ENCODE peak calls at places on chromosome 2, in eight cellular contexts. Q, O, W, J, A, D, B and H are unnamed samples.

GRCh38 chr2:53129851-53130250 is 637.8 kb upstream of the CHAC2 start:
- DNase-seq in Q (no peak), A (no peak), J (no peak), W (no peak), D (no peak), O (no peak), B (no peak), H (no peak)

GRCh38 chr2:30683240-30683956 is 123.8 kb downstream of the CAPN13 start:
- DNase-seq in W (no peak), J (no peak), D (no peak), A (no peak), B (no peak), O (no peak), Q (no peak), H (no peak)

GRCh38 chr2:232714969-232715368 is 17.8 kb downstream of the GIGYF2 start:
- DNase-seq in A (no peak), W (no peak), D (no peak), O (no peak), J (no peak), B (no peak), Q (no peak), H (no peak)

GRCh38 chr2:200703132-200703925 is 108.4 kb upstream of the BZW1 start:
- DNase-seq in J (no peak), D (no peak), B (peak; percentile 42), Q (no peak), A (peak; percentile 47), O (no peak), W (no peak), H (peak; percentile 23)

GRCh38 chr2:20563251-20563650 is 87.6 kb downstream of the HS1BP3 start:
- DNase-seq in A (no peak), D (no peak), J (no peak), O (no peak), W (no peak), B (no peak), Q (no peak), H (no peak)

GRCh38 chr2:68190991-68191731 is 33.5 kb downstream of the PNO1 start:
- DNase-seq in D (no peak), W (no peak), O (no peak), J (no peak), Q (no peak), B (no peak), A (no peak), H (no peak)

GRCh38 chr2:78780321-78780720 is 245.2 kb upstream of the REG3G start:
- DNase-seq in Q (no peak), J (no peak), D (no peak), A (peak; percentile 33), B (no peak), O (no peak), W (no peak), H (no peak)

GRCh38 chr2:46171441-46171953 is 125.7 kb upstream of the EPAS1 start:
- DNase-seq in O (no peak), D (no peak), Q (no peak), A (no peak), B (no peak), W (no peak), J (no peak), H (no peak)

GRCh38 chr2:16127958-16128357 is 187.6 kb downstream of the MYCN start:
- DNase-seq in B (no peak), O (no peak), J (no peak), A (no peak), Q (no peak), D (no peak), W (no peak), H (no peak)

GRCh38 chr2:71282493-71282892 is 49.1 kb upstream of the ZNF638 start:
- DNase-seq in W (no peak), Q (no peak), J (no peak), A (no peak), B (no peak), D (no peak), O (no peak), H (no peak)

GRCh38 chr2:23791030-23791429 is 135.9 kb downstream of the ATAD2B start:
- DNase-seq in B (no peak), A (no peak), Q (no peak), W (no peak), D (no peak), O (no peak), J (no peak), H (peak; percentile 14)

GRCh38 chr2:232749331-232749730 is 27.0 kb downstream of the KCNJ13 start:
- DNase-seq in Q (no peak), O (no peak), D (no peak), A (no peak), B (no peak), W (no peak), J (no peak), H (no peak)

GRCh38 chr2:61900246-61900645 is 5.2 kb upstream of the COMMD1 start:
- DNase-seq in Q (no peak), B (no peak), D (no peak), O (no peak), J (no peak), W (no peak), A (no peak), H (no peak)

GRCh38 chr2:235394278-235394828 is 99.5 kb upstream of the AGAP1 start:
- DNase-seq in D (no peak), J (no peak), O (no peak), W (no peak), Q (no peak), B (no peak), A (no peak), H (no peak)

GRCh38 chr2:182946949-182947348 is 80.5 kb upstream of the FRZB start:
- DNase-seq in O (no peak), B (no peak), W (no peak), J (no peak), Q (no peak), A (no peak), D (no peak), H (no peak)

DNA sequence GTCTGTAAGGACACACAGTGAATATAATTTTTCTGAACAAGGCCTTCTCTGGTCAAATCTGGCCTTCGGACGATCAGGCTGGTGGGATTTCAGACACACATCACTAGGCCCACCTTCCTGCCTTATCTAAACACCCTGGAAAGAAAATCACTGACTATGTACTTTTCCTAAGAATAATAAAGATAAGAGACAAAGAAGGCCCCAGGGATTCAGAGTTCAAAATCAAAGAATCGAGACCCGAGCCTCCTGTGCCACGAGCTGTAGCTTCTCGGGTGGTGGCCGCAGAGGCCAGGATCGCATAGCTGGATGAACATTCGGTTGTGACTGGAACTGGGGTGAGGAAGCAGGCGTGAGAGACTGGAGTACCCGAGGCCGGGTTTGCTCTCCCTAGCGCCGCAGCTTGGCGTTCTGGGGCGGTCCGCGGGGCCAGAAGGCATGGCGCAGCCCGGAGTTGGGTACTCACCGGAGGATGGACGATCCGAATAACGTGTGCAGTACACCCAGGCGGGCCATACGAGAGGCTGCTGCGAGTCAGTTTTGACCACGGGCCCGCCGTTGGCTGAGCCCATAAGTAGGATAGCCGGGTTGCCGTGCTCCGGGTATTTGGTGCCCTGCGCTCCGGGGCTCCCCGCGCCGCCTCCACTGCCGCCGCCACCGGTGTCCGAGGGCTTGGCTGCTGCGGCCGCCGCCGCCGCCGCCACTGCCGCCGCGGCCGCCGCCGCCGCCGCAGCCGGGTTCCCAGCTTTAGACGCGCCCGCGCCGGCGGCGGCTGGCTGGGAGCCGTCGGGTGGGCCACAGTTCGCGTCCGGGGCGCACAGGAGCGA is 1.4 kb downstream of the EN1 start:
- DNase-seq in J (no peak), W (no peak), A (no peak), D (peak; percentile 73), O (no peak), B (peak; percentile 24), Q (no peak), H (no peak)
- H3K4me3 ChIP-seq in J (no peak overlapping the region), W (no peak overlapping the region), A (no peak overlapping the region), D (no peak overlapping the region), O (no peak overlapping the region), B (no peak overlapping the region), Q (no peak overlapping the region), H (peak overlapping the region; percentile 22)

GRCh38 chr2:207951734-207952480 is 73.4 kb downstream of the PLEKHM3 start:
- DNase-seq in B (no peak), Q (no peak), O (no peak), A (no peak), J (no peak), W (no peak), D (no peak), H (no peak)

GRCh38 chr2:207952564-207953345 is 72.6 kb downstream of the PLEKHM3 start:
- DNase-seq in B (no peak), D (no peak), J (no peak), W (no peak), Q (no peak), A (no peak), O (no peak), H (no peak)

GRCh38 chr2:207950063-207950760 is 75.1 kb downstream of the PLEKHM3 start:
- DNase-seq in Q (no peak), J (no peak), D (no peak), B (no peak), O (no peak), W (no peak), A (no peak), H (no peak)

GRCh38 chr2:207953354-207953753 is 72.0 kb downstream of the PLEKHM3 start:
- DNase-seq in D (no peak), O (no peak), Q (no peak), A (no peak), B (no peak), W (no peak), J (no peak), H (no peak)

DNA sequence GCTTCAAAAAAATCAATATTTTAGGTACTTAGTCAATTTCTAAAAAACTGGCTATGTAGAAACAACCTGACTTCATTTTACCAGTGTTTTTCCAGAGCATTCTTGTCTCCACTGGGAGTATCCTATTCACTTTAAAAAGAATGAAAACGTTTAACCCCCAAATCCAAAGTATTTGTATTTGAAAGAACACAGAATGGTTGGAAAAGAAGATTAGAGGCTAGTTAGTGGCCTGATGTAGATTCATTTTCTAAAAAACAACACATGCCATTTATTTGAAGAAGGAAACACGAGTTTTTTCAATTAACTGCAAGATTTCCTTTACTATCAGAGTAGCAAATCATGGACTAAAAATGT is 74.6 kb downstream of the PLEKHM3 start:
- DNase-seq in Q (no peak), O (no peak), A (no peak), J (no peak), W (no peak), B (no peak), D (no peak), H (no peak)
- H3K4me3 ChIP-seq in Q (no peak overlapping the region), O (no peak overlapping the region), A (no peak overlapping the region), J (no peak overlapping the region), W (no peak overlapping the region), B (no peak overlapping the region), D (no peak overlapping the region), H (no peak overlapping the region)

DNA sequence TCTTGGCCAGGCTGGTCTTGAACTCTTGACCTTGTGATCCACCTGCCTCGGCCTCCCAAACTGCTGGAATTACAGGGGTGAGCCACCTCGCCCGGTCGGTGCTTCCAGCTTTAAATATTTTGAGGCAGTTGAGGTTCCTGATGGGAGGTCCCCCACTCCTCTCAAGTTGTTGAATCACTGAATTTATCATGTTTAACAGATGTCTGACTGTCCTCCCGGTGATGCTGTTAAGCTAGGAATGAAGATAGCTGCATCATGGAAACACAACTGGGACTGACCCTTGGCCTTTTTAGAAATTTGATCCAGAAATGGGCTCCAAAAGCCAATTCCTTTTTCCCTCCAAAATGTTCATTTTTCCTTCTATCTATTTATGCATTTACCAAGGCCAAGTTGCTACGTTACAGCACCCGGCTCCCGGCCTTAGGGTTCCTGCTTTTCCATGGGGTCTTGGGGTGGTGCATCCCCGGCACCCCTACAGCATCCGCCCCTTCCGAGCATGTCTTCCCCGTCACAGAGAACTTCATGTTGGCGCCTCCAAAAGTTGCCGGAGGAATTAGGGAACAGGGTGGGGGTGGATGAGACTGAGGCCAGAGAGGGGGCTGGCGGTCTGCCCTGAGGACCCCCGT is 43.9 kb downstream of the PAX8 start:
- DNase-seq in Q (no peak), B (no peak), D (no peak), A (no peak), W (no peak), J (no peak), O (no peak), H (no peak)
- H3K4me3 ChIP-seq in Q (no peak overlapping the region), B (no peak overlapping the region), D (peak overlapping the region; percentile 32), A (no peak overlapping the region), W (peak overlapping the region; percentile 45), J (peak overlapping the region; percentile 47), O (no peak overlapping the region), H (peak overlapping the region; percentile 70)

GRCh38 chr2:44941551-44942234 is at the start of gene SIX3:
- DNase-seq in J (no peak), B (peak; percentile 94), W (no peak), A (no peak), O (no peak), D (peak; percentile 67), Q (no peak), H (peak; percentile 92)
- H3K4me3 ChIP-seq in J (peak within 1 kb of the TSS; percentile 38), B (peak within 1 kb of the TSS; percentile 54), W (peak within 1 kb of the TSS; percentile 32), A (no peak within 1 kb of the TSS), O (peak within 1 kb of the TSS; percentile 4), D (peak within 1 kb of the TSS; percentile 64), Q (no peak within 1 kb of the TSS), H (peak within 1 kb of the TSS; percentile 78)